ENCODE peak calls at places on chromosomes 6 and 20, in four cellular contexts. U is pancreas, E is mammary epithelial cell, L is esophagus squamous epithelium. A is an unnamed sample.

GRCh38 chr6:118725944-118726343 is 74.6 kb upstream of the CEP85L start:
- DNase-seq in U (no peak), E (no peak), L (no peak), A (no peak)

GRCh38 chr6:154350293-154350692 is 6.3 kb downstream of the IPCEF1 start:
- DNase-seq in U (no peak), E (no peak), L (no peak), A (no peak)

GRCh38 chr6:40244684-40245083 is 310.4 kb upstream of the MOCS1 start:
- DNase-seq in U (no peak), E (peak), L (no peak), A (no peak)

GRCh38 chr20:64188682-64189529 is 24.7 kb downstream of the MYT1 start:
- DNase-seq in U (peak), E (peak), L (no peak), A (no peak)

GRCh38 chr20:44405246-44405645 is 49.7 kb downstream of the HNF4A start:
- DNase-seq in U (no peak), E (no peak), L (no peak), A (no peak)

GRCh38 chr20:48923149-48923718 is 1.7 kb downstream of the ARFGEF2 start:
- DNase-seq in U (no peak), E (no peak), L (no peak), A (no peak)

GRCh38 chr6:119078449-119079287 is at the start of gene FAM184A:
- DNase-seq in U (peak), E (peak), L (no peak), A (no peak)

GRCh38 chr6:63640062-63640461 is 4.5 kb downstream of the PHF3 start:
- DNase-seq in U (no peak), E (peak), L (no peak), A (no peak)

GRCh38 chr6:146851837-146852236 is 253.1 kb downstream of the ADGB start:
- DNase-seq in U (no peak), E (peak), L (no peak), A (no peak)

GRCh38 chr6:158756977-158757752 is 62.0 kb downstream of the EZR start:
- DNase-seq in U (no peak), E (no peak), L (no peak), A (no peak)

GRCh38 chr6:77463881-77464867 is 883 bp upstream of the HTR1B start:
- DNase-seq in U (no peak), E (no peak), L (no peak), A (no peak)

GRCh38 chr20:31788578-31788977 is 30.6 kb upstream of the MYLK2 start:
- DNase-seq in U (no peak), E (peak), L (no peak), A (no peak)

GRCh38 chr6:37547564-37548061 is 47.9 kb upstream of the CCDC167 start:
- DNase-seq in U (no peak), E (peak), L (no peak), A (no peak)

GRCh38 chr6:98839788-98840361 is 5.5 kb downstream of the POU3F2 start:
- DNase-seq in U (no peak), E (no peak), L (no peak), A (no peak)

GRCh38 chr6:130997061-130997753 is 65.8 kb downstream of the EPB41L2 start:
- DNase-seq in U (no peak), E (no peak), L (no peak), A (no peak)

GRCh38 chr20:41782255-41782654 is 164.1 kb upstream of the CHD6 start:
- DNase-seq in U (no peak), E (no peak), L (no peak), A (no peak)

GRCh38 chr6:111113731-111114438 is 26.6 kb downstream of the SLC16A10 start:
- DNase-seq in U (peak), E (no peak), L (no peak), A (peak)

GRCh38 chr20:43915209-43916072 is 789 bp downstream of the TOX2 start:
- DNase-seq in U (no peak), E (no peak), L (no peak), A (no peak)

GRCh38 chr6:169896826-169897456 is 145.5 kb downstream of the ERMARD start:
- DNase-seq in U (no peak), E (no peak), L (no peak), A (no peak)

GRCh38 chr6:29665942-29666825 is 9.3 kb downstream of the MOG start:
- DNase-seq in U (no peak), E (no peak), L (no peak), A (no peak)

GRCh38 chr6:23003671-23004598 is 434.6 kb downstream of the HDGFL1 start:
- DNase-seq in U (no peak), E (no peak), L (no peak), A (peak)

GRCh38 chr6:112717401-112717800 is 370.3 kb downstream of the RFPL4B start:
- DNase-seq in U (no peak), E (no peak), L (no peak), A (no peak)

GRCh38 chr20:44176833-44177533 is 10.0 kb downstream of the JPH2 start:
- DNase-seq in U (no peak), E (no peak), L (no peak), A (no peak)

GRCh38 chr6:304833-305370 is 12.6 kb downstream of the DUSP22 start:
- DNase-seq in U (no peak), E (no peak), L (no peak), A (no peak)

GRCh38 chr6:35397806-35398418 is 54.2 kb upstream of the FANCE start:
- DNase-seq in U (no peak), E (no peak), L (no peak), A (no peak)

GRCh38 chr6:39330476-39330875 is 8.0 kb upstream of the KCNK16 start:
- DNase-seq in U (no peak), E (no peak), L (no peak), A (no peak)

GRCh38 chr20:50267041-50267865 is 76.6 kb downstream of the CEBPB start:
- DNase-seq in U (peak), E (peak), L (no peak), A (no peak)

GRCh38 chr6:26250806-26251075 is 114.3 kb upstream of the BTN3A2 start:
- DNase-seq in U (no peak), E (no peak), L (no peak), A (no peak)

GRCh38 chr6:116467514-116467913 is 6.3 kb downstream of the CALHM6 start:
- DNase-seq in U (no peak), E (no peak), L (no peak), A (no peak)

GRCh38 chr6:36120539-36120938 is 9.8 kb upstream of the MAPK13 start:
- DNase-seq in U (no peak), E (no peak), L (no peak), A (no peak)

GRCh38 chr6:26336355-26337198 is 28.4 kb upstream of the BTN3A2 start:
- DNase-seq in U (no peak), E (peak), L (no peak), A (no peak)

GRCh38 chr6:105941616-105942412 is 144.3 kb upstream of the PRDM1 start:
- DNase-seq in U (no peak), E (peak), L (no peak), A (no peak)

GRCh38 chr6:54194067-54194466 is 82.8 kb downstream of the MLIP start:
- DNase-seq in U (no peak), E (peak), L (no peak), A (no peak)

GRCh38 chr20:20102163-20102562 is 49.8 kb downstream of the CFAP61 start:
- DNase-seq in U (no peak), E (no peak), L (no peak), A (no peak)

DNA sequence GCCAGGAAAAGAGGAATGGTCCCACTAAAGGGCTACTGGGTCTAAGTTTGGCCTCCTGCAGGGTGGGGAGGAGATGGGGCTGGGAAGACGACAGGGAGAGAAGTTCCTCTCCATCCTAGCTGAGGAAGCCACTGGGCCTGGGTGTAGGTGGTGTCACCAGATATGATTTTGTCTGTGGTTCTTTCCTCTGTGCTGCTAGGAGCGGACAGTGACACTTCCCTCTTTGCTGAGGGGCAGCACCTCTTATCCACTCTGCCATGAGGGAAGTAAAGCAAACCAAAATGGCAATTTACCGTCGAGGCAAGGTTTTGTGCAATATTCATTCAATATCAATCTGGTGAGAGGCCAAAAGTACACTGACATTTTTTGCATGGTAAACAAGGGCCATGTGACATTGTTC is 33.0 kb upstream of the NR2E1 start:
- DNase-seq in U (no peak), E (no peak), L (no peak), A (no peak)
- H3K4me3 ChIP-seq in U (no peak), E (no peak), L (no peak), A (no peak)

GRCh38 chr20:62388839-62389600 is 2.1 kb downstream of the RPS21 start:
- DNase-seq in U (no peak), E (no peak), L (no peak), A (no peak)
- H3K27ac ChIP-seq in U (no peak), E (no peak), L (no peak), A (no peak)

GRCh38 chr6:12047792-12048432 is 35.8 kb downstream of the HIVEP1 start:
- DNase-seq in U (no peak), E (no peak), L (no peak), A (no peak)

GRCh38 chr6:12051861-12052368 is 39.8 kb downstream of the HIVEP1 start:
- DNase-seq in U (no peak), E (no peak), L (no peak), A (no peak)

GRCh38 chr6:12047304-12047703 is 35.2 kb downstream of the HIVEP1 start:
- DNase-seq in U (no peak), E (no peak), L (no peak), A (no peak)

GRCh38 chr6:12048609-12049008 is 36.5 kb downstream of the HIVEP1 start:
- DNase-seq in U (no peak), E (no peak), L (no peak), A (no peak)

DNA sequence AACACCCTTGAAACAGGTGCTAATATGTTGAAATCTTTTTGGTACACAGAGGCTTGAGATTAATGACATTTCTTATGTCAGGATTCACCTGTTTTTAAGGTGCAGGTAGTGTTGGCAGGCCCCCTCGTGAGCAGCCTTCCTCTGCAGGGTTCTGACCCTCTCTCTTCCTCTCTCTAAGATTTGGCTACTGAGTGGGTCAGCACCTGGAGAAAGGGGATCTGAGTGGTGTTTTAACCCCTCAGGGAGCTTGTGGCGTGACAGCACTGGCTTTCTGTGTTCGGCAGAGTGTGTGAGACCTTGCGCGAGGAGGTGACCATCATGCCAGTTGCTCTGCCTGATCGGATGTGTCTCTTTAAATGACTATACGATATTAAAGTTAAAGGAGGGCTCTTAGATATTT is 37.1 kb downstream of the HIVEP1 start:
- DNase-seq in U (no peak), E (no peak), L (no peak), A (no peak)
- TF ChIP-seq CTCF in U (no peak), E (no peak), L (no peak), A (no peak)

GRCh38 chr20:17866234-17867001 is 102.2 kb downstream of the SNX5 start:
- DNase-seq in U (no peak), E (no peak), L (no peak), A (no peak)
- H3K4me3 ChIP-seq in U (no peak), E (no peak), L (no peak), A (no peak)

DNA sequence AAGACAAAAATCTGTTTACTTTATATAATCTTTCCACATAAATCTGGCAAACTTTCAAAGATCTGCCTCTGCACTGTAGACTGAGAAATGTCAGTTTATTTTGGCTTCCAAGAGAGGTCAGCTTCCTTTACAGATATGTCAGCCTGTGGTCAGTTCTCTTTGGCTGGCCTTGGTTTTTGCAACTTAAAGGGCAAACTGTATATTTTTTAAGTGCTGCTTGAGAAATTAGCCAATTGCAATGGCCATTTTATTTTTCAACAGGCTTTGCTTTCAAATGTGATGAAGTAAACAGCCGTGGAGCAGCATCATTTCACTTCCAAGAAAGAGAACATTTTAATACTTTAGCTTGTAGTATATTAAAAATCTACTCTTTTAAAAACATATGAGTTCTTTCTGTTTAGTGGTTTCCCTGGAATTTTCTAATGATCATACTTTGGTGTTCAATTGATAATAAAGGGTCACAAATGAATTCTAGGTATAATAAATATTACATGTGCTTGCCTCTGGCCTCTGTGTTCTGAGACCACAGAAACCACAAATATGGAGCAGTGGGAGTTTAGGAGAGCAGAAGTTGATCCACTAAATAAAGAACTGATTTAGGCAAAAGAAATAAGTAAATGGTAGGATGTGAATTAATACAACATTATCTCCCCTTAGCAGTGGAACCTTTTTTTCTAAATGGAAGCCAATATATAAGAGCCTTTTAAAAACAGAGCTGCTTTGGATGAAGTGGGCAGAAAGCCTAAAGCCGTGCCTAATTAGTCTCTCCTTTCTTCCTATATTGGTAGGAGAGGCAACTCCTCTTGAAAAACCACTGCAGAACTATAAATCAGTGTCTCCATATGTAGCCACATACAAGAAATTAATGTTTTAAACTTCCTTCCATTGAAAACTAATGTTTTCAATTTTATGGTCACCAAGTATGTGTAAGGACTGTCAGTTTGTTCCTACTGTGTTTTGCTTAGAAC is 16.2 kb downstream of the ADGRB3 start:
- DNase-seq in U (no peak), E (no peak), L (no peak), A (no peak)
- H3K27ac ChIP-seq in U (no peak), E (no peak), L (no peak), A (no peak)